ENCODE peak calls at places on chromosomes 2 and 18, in four cellular contexts. J is activated CD4-positive, alpha-beta T cell treated with anti-CD3 and anti-CD28 coated beads, Interleukin-2, amount 10 ng/mL, durations not matched to agents 7 days and 5 days; P is mammary epithelial cell; R is HFFc6. D is an unnamed sample.

GRCh38 chr2:171939754-171940093 is 17.5 kb downstream of the HAT1 start:
- DNase-seq in J (no peak), P (no peak), R (no peak), D (no peak)

GRCh38 chr2:107688135-107688534 is 138.6 kb upstream of the RGPD4 start:
- DNase-seq in J (no peak), P (no peak), R (no peak), D (no peak)

GRCh38 chr18:59566507-59566906 is 130.7 kb downstream of the CCBE1 start:
- DNase-seq in J (no peak), P (no peak), R (no peak), D (no peak)

GRCh38 chr2:190668892-190669291 is 20.0 kb downstream of the NAB1 start:
- DNase-seq in J (no peak), P (peak), R (no peak), D (no peak)

GRCh38 chr18:13452448-13452811 is 233.9 kb downstream of the LDLRAD4 start:
- DNase-seq in J (no peak), P (no peak), R (no peak), D (peak)

GRCh38 chr2:163877316-163877715 is 141.5 kb upstream of the FIGN start:
- DNase-seq in J (no peak), P (no peak), R (peak), D (no peak)

GRCh38 chr2:39160982-39161381 is 40.1 kb upstream of the SOS1 start:
- DNase-seq in J (no peak), P (no peak), R (no peak), D (no peak)

GRCh38 chr18:49728542-49728941 is 84.8 kb downstream of the ACAA2 start:
- DNase-seq in J (peak), P (peak), R (peak), D (peak)

GRCh38 chr2:72340665-72341064 is 193.0 kb upstream of the CYP26B1 start:
- DNase-seq in J (no peak), P (no peak), R (no peak), D (no peak)

GRCh38 chr2:205148756-205149155 is 533.5 kb upstream of the NRP2 start:
- DNase-seq in J (no peak), P (no peak), R (no peak), D (no peak)

GRCh38 chr2:42190191-42190590 is 21.0 kb downstream of the EML4 start:
- DNase-seq in J (no peak), P (no peak), R (no peak), D (no peak)

GRCh38 chr2:196112408-196113039 is 43.9 kb upstream of the DNAH7 start:
- DNase-seq in J (no peak), P (peak), R (peak), D (no peak)

GRCh38 chr2:231781798-231782726 is 980 bp upstream of the PDE6D start:
- DNase-seq in J (peak), P (peak), R (peak), D (peak)

GRCh38 chr2:28725021-28725711 is 26.5 kb upstream of the PPP1CB start:
- DNase-seq in J (no peak), P (no peak), R (no peak), D (no peak)

GRCh38 chr2:221134718-221135117 is 437.4 kb downstream of the EPHA4 start:
- DNase-seq in J (no peak), P (no peak), R (no peak), D (no peak)